ENCODE peak calls at places on chromosomes 4 and X, in four cellular contexts. T is glomerular endothelial cell, U is stomach, O is Caco-2. E is an unnamed sample.

GRCh38 chrX:56802921-56803848 is 74.1 kb downstream of the NBDY start:
- DNase-seq in T (peak; percentile 58), U (peak; percentile 75), O (no peak), E (no peak)

GRCh38 chr4:27594917-27595316 is 734.3 kb downstream of the STIM2 start:
- DNase-seq in T (no peak), U (no peak), O (no peak), E (no peak)

GRCh38 chr4:1795304-1796195 is 2.5 kb downstream of the FGFR3 start:
- DNase-seq in T (no peak), U (peak; percentile 48), O (peak; percentile 87), E (no peak)

GRCh38 chr4:124433500-124433899 is 279.0 kb downstream of the ANKRD50 start:
- DNase-seq in T (peak; percentile 63), U (no peak), O (no peak), E (no peak)

GRCh38 chr4:140078366-140078765 is 75.6 kb downstream of the MAML3 start:
- DNase-seq in T (no peak), U (no peak), O (no peak), E (no peak)

GRCh38 chr4:102494603-102495002 is 6.6 kb upstream of the NFKB1 start:
- DNase-seq in T (no peak), U (no peak), O (no peak), E (no peak)

GRCh38 chrX:153516055-153516454 is 1.4 kb upstream of the ATP2B3 start:
- DNase-seq in T (no peak), U (no peak), O (no peak), E (no peak)

GRCh38 chr4:26008737-26009136 is 94.7 kb downstream of the SMIM20 start:
- DNase-seq in T (no peak), U (no peak), O (no peak), E (no peak)

E was measured in thoracic aorta.